ENCODE peak calls at places on chromosomes 13 and 19, in six cellular contexts. G is stomach, P is AG10803, F is heart right ventricle, Z is breast epithelium, H is OCI-LY7. T is an unnamed sample.

GRCh38 chr13:71056581-71056980 is 810.4 kb downstream of the DACH1 start:
- DNase-seq in G (no peak), P (no peak), F (no peak), Z (no peak), H (peak), T (no peak)

GRCh38 chr19:52221831-52222375 is 32.1 kb downstream of the PPP2R1A start:
- DNase-seq in G (no peak), P (no peak), F (no peak), Z (no peak), H (no peak), T (peak)

GRCh38 chr13:26985285-26985878 is 186.2 kb downstream of the USP12 start:
- DNase-seq in G (peak), P (peak), F (no peak), Z (peak), H (peak), T (peak)

GRCh38 chr13:111337206-111337605 is 16.8 kb downstream of the TEX29 start:
- DNase-seq in G (no peak), P (peak), F (no peak), Z (no peak), H (no peak), T (peak)

GRCh38 chr19:51368366-51369282 is at the start of gene CLDND2:
- DNase-seq in G (no peak), P (no peak), F (no peak), Z (no peak), H (peak), T (no peak)

GRCh38 chr19:41958367-41959055 is 610 bp downstream of the RABAC1 start:
- DNase-seq in G (peak), P (peak), F (peak), Z (peak), H (peak), T (peak)

GRCh38 chr19:33486936-33487793 is 34.4 kb downstream of the PEPD start:
- DNase-seq in G (no peak), P (no peak), F (no peak), Z (no peak), H (no peak), T (no peak)

GRCh38 chr19:51784922-51785690 is 9.9 kb upstream of the FPR3 start:
- DNase-seq in G (no peak), P (peak), F (peak), Z (no peak), H (peak), T (peak)

GRCh38 chr13:44842158-44842557 is 147.1 kb downstream of the NUFIP1 start:
- DNase-seq in G (no peak), P (peak), F (no peak), Z (no peak), H (no peak), T (peak)

GRCh38 chr13:23754506-23754905 is 134.7 kb downstream of the MIPEP start:
- DNase-seq in G (no peak), P (no peak), F (no peak), Z (no peak), H (no peak), T (no peak)

GRCh38 chr19:19409235-19410030 is 4.0 kb downstream of the GATAD2A start:
- DNase-seq in G (no peak), P (no peak), F (no peak), Z (no peak), H (no peak), T (no peak)

GRCh38 chr13:75482070-75482819 is at the start of gene TBC1D4:
- DNase-seq in G (peak), P (peak), F (peak), Z (peak), H (peak), T (peak)

GRCh38 chr19:1745589-1746031 is 7.7 kb upstream of the ONECUT3 start:
- DNase-seq in G (no peak), P (no peak), F (no peak), Z (no peak), H (no peak), T (no peak)

GRCh38 chr19:1528596-1529429 is 4.9 kb downstream of the PLK5 start:
- DNase-seq in G (no peak), P (no peak), F (no peak), Z (no peak), H (no peak), T (no peak)

DNA sequence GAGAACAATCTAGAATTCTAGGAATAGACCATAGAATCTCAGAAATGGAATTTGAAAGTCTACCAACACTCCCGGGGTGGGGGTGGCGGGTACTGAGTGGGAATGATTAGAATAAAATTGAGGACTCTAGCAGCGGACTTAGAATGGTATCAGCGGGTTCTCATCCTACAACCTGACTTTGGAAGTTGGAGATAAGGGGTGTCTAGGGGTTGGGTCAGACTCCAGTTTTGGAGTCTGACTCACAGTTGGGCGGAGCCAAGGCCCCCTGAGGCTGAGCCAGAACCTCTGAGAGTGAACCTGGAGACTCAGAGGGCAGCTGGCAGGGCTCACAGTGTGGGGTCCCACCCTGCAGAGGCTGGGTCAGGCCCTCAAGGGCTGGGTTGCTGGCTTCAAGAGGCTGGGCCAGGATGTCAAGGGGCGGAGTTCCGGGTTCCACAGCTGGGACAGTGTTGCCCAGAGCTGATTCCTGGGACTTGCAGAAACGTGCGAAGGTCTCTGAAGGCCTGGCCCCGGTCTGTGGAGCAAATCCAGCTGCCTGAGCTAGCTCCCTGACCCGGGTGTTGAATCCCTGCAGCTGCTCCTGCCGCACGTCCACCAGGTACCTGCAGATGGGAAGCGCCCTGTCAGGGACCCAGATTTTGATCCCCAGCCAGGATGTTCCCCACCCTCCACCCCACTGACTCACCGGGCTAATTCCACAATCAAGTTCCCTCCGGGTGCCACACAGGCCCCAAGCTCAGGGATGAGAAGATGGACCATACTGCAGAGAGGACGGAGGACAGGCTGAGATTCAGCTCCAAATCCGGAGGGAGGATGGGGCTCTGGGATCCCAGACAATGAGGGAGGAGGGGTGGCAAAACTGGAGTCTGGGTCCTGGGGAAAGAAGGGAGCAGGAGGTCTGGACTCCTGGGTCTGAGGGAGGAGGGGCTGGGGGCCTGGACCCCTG is 1.6 kb upstream of the TNNI3 start:
- DNase-seq in G (no peak), P (no peak), F (peak), Z (no peak), H (no peak), T (peak)
- H3K4me3 ChIP-seq in G (no peak), P (no peak), F (no peak), Z (no peak), H (no peak), T (no peak)

GRCh38 chr19:18000981-18001836 is 6.8 kb upstream of the ARRDC2 start:
- DNase-seq in G (peak), P (peak), F (peak), Z (peak), H (peak), T (peak)
- TF ChIP-seq CTCF in G (no peak), P (no peak), F (no peak), Z (no peak), H (no peak), T (no peak)

DNA sequence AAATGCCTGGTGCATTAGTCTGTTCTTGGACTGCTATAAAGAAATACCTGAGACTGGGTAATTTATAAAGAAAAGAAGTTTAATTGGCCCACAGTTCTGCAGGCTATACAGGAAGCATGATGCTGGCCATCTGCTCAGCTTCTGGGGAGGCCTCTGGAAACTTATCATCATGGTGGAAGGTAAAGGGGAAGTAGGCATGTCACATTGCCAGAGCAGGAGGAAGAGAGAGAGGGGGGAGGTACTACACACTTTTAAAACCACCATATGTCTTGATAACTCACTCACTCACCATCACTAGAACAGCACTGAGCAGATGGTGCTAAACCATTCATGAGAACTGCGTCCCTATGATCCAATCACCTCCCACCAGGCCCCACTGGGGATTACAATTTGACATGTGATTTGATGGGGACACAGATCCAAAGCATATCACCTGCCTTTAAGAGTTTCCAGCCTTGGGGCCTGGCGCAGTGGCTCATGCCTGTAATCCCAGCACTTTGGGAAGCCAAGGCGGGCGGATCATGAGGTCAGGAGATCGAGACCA is 219.0 kb downstream of the KATNAL1 start:
- DNase-seq in G (no peak), P (no peak), F (no peak), Z (no peak), H (no peak), T (no peak)
- H3K4me3 ChIP-seq in G (no peak), P (no peak), F (no peak), Z (no peak), H (no peak), T (no peak)

DNA sequence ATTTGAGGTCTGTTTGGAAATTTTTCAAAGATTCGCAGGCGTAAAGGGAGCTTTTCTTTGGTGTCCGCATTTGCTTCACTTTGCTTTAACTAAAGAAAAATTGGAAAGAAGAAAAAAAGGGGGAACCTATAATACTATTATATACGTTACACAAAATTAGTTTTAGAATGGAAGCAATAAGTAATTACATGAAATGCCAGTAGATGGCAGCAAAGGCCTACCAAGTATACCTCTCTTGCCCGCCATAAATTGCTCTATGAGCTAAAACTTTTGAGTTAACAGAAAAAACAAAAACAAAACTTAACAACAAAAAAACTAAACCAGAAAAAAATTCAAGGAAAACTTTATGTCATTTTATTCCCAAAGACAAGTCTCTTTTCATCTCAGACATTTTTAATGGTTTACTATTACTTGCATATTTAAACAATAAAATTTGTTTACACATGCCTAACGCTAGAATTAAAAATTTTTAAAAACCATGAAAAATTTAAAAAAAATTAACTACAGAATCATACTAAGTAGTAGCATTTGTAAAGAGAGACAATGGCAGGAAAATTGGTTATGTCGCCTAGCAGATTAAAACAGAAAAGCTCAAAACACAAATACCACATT is 271.4 kb downstream of the NALCN start:
- DNase-seq in G (no peak), P (peak), F (no peak), Z (no peak), H (peak), T (peak)
- TF ChIP-seq CTCF in G (peak), P (peak), F (peak), Z (peak), H (peak), T (peak)

GRCh38 chr13:68995972-68996670 is 1111.5 kb upstream of the ATXN8OS start:
- DNase-seq in G (no peak), P (no peak), F (no peak), Z (no peak), H (no peak), T (no peak)
- H3K4me3 ChIP-seq in G (no peak), P (no peak), F (no peak), Z (no peak), H (no peak), T (no peak)

GRCh38 chr13:40970803-40971202 is 48.3 kb downstream of the ELF1 start:
- DNase-seq in G (no peak), P (no peak), F (no peak), Z (no peak), H (no peak), T (no peak)

GRCh38 chr13:40975441-40975840 is 43.7 kb downstream of the ELF1 start:
- DNase-seq in G (no peak), P (no peak), F (no peak), Z (no peak), H (no peak), T (no peak)

GRCh38 chr13:40973409-40973808 is 45.7 kb downstream of the ELF1 start:
- DNase-seq in G (no peak), P (no peak), F (no peak), Z (no peak), H (no peak), T (no peak)

GRCh38 chr13:40971321-40971720 is 47.8 kb downstream of the ELF1 start:
- DNase-seq in G (no peak), P (no peak), F (no peak), Z (no peak), H (no peak), T (no peak)

GRCh38 chr13:40974460-40975407 is 44.4 kb downstream of the ELF1 start:
- DNase-seq in G (no peak), P (peak), F (no peak), Z (no peak), H (peak), T (peak)
- TF ChIP-seq CTCF in G (peak), P (peak), F (peak), Z (no peak), H (peak), T (peak)

DNA sequence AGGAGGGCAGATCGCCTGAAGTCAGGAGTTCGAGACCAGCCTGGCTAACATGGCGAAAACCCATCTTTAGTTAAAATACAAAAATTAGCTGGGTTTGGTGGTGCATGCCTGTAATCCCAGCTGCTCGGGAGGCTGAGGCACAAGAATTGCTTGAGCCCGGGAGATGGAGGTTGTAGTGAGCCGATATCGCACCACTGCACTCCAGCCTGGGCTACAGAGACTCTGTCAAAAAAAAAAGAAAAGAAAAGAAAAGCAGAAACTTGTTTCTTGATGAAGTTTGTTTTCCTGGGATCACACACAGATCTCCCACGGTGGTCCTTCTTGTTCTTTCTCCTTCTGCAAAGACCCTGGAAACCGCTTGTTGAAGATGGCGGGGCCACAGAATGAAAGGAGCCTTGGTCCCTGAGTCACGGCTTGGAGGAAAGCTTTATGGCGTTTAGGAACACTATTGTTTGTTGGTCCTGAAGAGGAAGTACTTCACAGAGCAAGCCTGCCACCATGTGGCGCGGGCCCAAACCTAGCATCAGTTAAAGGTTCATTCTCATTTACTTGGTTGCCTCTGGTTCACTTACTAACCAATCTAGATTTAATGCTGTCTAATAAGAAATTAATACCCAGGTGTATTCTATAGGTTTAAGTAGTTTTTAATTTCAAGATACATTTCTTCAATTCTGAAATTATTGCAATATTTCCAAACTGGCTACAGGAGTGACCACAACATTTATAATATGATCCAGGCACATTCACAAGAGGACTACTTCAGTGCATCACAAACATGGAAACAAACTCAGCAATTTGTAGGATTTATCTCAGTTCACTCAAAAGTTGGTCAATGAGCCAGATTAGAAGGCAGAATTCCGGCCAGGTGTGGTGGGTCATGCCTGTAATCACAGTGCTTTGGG is 21.3 kb upstream of the ARL11 start:
- DNase-seq in G (peak), P (peak), F (peak), Z (peak), H (peak), T (peak)
- H3K4me3 ChIP-seq in G (peak), P (peak), F (no peak), Z (peak), H (peak), T (peak)

GRCh38 chr19:3556978-3557460 is 367 bp downstream of the MFSD12 start:
- DNase-seq in G (peak), P (no peak), F (no peak), Z (no peak), H (peak), T (no peak)
- TF ChIP-seq CTCF in G (no peak), P (no peak), F (no peak), Z (no peak), H (peak), T (no peak)

DNA sequence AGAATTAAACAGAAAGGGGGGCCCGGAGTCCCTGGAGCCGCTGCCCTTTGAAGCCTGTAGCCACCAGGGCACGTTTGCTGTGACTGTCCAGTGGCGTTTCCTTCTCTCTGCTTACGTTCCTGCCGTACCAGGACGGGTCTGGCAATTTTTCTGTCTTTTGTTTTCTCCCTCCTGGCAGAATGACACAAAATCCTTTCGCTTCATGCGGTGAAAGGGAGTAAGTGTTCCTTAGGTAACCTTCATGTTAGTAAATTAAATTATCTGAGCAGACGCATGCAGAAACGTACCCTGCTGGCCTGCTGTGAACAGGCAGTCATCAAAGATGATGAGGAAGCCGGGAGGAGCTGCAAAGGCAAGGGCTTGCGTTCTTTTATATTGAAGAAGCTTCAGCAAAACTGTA is 299.3 kb upstream of the ARGLU1 start:
- DNase-seq in G (peak), P (no peak), F (no peak), Z (no peak), H (no peak), T (no peak)
- H3K4me3 ChIP-seq in G (peak), P (no peak), F (no peak), Z (peak), H (no peak), T (no peak)

T was measured in fibroblast of mammary gland.